ENCODE peak calls at places on chromosomes 3 and 15, in nine cellular contexts. M is Kasumi-1, Q is NCI-H1436 treated with DMSO at 0.1 percent for 48 hours, U is A673, E is T-helper 9 cell, D is mammary epithelial cell, J is fibroblast of the aortic adventitia, S is glutamatergic neuron, C is foreskin melanocyte. K is an unnamed sample.

GRCh38 chr3:122572940-122573412 is 4.5 kb upstream of the PARP15 start:
- DNase-seq in M (peak; percentile 84), Q (no peak), U (peak; percentile 34), E (no peak), D (peak; percentile 77), J (peak; percentile 51), S (no peak), C (peak; percentile 77), K (no peak)

GRCh38 chr3:134562055-134562454 is 76.2 kb downstream of the CEP63 start:
- DNase-seq in M (no peak), Q (no peak), U (no peak), E (no peak), D (no peak), J (no peak), S (no peak), C (no peak), K (no peak)

GRCh38 chr3:134765468-134765867 is 29.6 kb upstream of the EPHB1 start:
- DNase-seq in M (no peak), Q (no peak), U (no peak), E (no peak), D (no peak), J (no peak), S (no peak), C (no peak), K (no peak)

GRCh38 chr15:70236306-70237103 is 138.8 kb upstream of the TLE3 start:
- DNase-seq in M (no peak), Q (no peak), U (no peak), E (no peak), D (peak; percentile 92), J (peak; percentile 16), S (no peak), C (peak; percentile 36), K (no peak)

GRCh38 chr3:104425416-104425815 is 941.3 kb upstream of the ALCAM start:
- DNase-seq in M (no peak), Q (no peak), U (no peak), E (no peak), D (no peak), J (no peak), S (no peak), C (no peak), K (no peak)

GRCh38 chr3:186255703-186256331 is 106.2 kb downstream of the DGKG start:
- DNase-seq in M (peak; percentile 56), Q (no peak), U (peak; percentile 28), E (no peak), D (peak; percentile 61), J (no peak), S (peak; percentile 57), C (no peak), K (no peak)

GRCh38 chr15:26873846-26874245 is 7.0 kb downstream of the GABRA5 start:
- DNase-seq in M (no peak), Q (no peak), U (no peak), E (no peak), D (no peak), J (peak; percentile 22), S (no peak), C (no peak), K (no peak)

GRCh38 chr3:13215940-13216546 is 142.8 kb upstream of the IQSEC1 start:
- DNase-seq in M (no peak), Q (no peak), U (no peak), E (no peak), D (peak; percentile 72), J (peak; percentile 49), S (no peak), C (no peak), K (no peak)

GRCh38 chr3:18645603-18646002 is 220.5 kb upstream of the SATB1 start:
- DNase-seq in M (no peak), Q (no peak), U (no peak), E (no peak), D (no peak), J (no peak), S (no peak), C (no peak), K (no peak)

GRCh38 chr3:72303926-72304325 is 519.0 kb upstream of the PROK2 start:
- DNase-seq in M (no peak), Q (no peak), U (peak; percentile 46), E (no peak), D (no peak), J (no peak), S (peak; percentile 58), C (no peak), K (peak; percentile 61)

GRCh38 chr3:77599948-77600347 is 560.0 kb downstream of the ROBO2 start:
- DNase-seq in M (no peak), Q (no peak), U (no peak), E (no peak), D (no peak), J (no peak), S (no peak), C (no peak), K (no peak)

GRCh38 chr3:50616003-50616769 is 765 bp upstream of the MAPKAPK3 start:
- DNase-seq in M (peak; percentile 88), Q (no peak), U (peak; percentile 79), E (peak; percentile 74), D (peak; percentile 70), J (peak; percentile 83), S (peak; percentile 88), C (peak; percentile 66), K (peak; percentile 90)